ENCODE peak calls at places on chromosome 4, in six cellular contexts. R, E, A, H, F and I are unnamed samples.

GRCh38 chr4:16118090-16118489 is 34.3 kb upstream of the PROM1 start:
- DNase-seq in R (no peak), F (no peak), E (no peak), H (no peak), A (no peak), I (no peak)

GRCh38 chr4:105280338-105280809 is 133.7 kb downstream of the TET2 start:
- DNase-seq in H (no peak), A (no peak), F (no peak), R (no peak), E (no peak), I (no peak)

GRCh38 chr4:144421839-144422565 is 224.0 kb upstream of the HHIP start:
- DNase-seq in H (no peak), A (no peak), E (no peak), R (no peak), F (no peak), I (no peak)

GRCh38 chr4:53586121-53586816 is 5.0 kb downstream of the LNX1 start:
- DNase-seq in A (peak; percentile 68), H (no peak), F (no peak), E (no peak), R (no peak), I (no peak)

GRCh38 chr4:60780874-60781273 is 419.3 kb upstream of the ADGRL3 start:
- DNase-seq in F (no peak), R (no peak), H (no peak), E (no peak), A (no peak), I (no peak)

GRCh38 chr4:12534684-12535083 is 949.5 kb downstream of the RAB28 start:
- DNase-seq in E (no peak), F (no peak), R (no peak), H (no peak), A (no peak), I (no peak)

GRCh38 chr4:153169811-153170210 is 34.4 kb upstream of the TRIM2 start:
- DNase-seq in R (no peak), A (no peak), H (no peak), F (no peak), E (no peak), I (no peak)

GRCh38 chr4:24488399-24489164 is 95.8 kb downstream of the DHX15 start:
- DNase-seq in E (peak; percentile 63), F (peak; percentile 61), H (peak; percentile 71), A (no peak), R (peak; percentile 50), I (peak; percentile 76)

GRCh38 chr4:102574317-102574716 is 73.2 kb downstream of the NFKB1 start:
- DNase-seq in R (no peak), E (no peak), H (no peak), A (no peak), F (no peak), I (no peak)

GRCh38 chr4:84324850-84325249 is 174.2 kb downstream of the NKX6-1 start:
- DNase-seq in F (no peak), R (no peak), H (no peak), E (no peak), A (no peak), I (peak; percentile 57)

GRCh38 chr4:133156096-133156495 is 7.0 kb downstream of the PCDH10 start:
- DNase-seq in R (no peak), H (no peak), E (no peak), F (no peak), A (no peak), I (peak; percentile 72)

GRCh38 chr4:8143392-8144140 is 15.0 kb downstream of the ABLIM2 start:
- DNase-seq in H (no peak), A (no peak), R (no peak), F (no peak), E (no peak), I (no peak)

GRCh38 chr4:183337833-183338232 is 15.6 kb upstream of the CLDN24 start:
- DNase-seq in A (no peak), R (no peak), F (no peak), E (no peak), H (no peak), I (no peak)